ENCODE peak calls at places on chromosomes 6 and 20, in six cellular contexts. H is fibroblast of pulmonary artery, D is neural progenitor cell, L is HTR-8/SVneo, U is amniotic epithelial cell, W is HCEC 1CT. Y is an unnamed sample.

GRCh38 chr20:57211949-57212889 is 54.2 kb downstream of the BMP7 start:
- DNase-seq in W (no peak), D (peak), L (peak), H (peak), U (peak), Y (peak)

GRCh38 chr6:105592329-105592728 is 189.4 kb upstream of the PREP start:
- DNase-seq in L (no peak), H (peak), W (peak), D (no peak), U (peak), Y (no peak)

GRCh38 chr6:113828984-113829701 is 28.0 kb upstream of the MARCKS start:
- DNase-seq in L (no peak), W (no peak), H (no peak), D (no peak), U (no peak), Y (no peak)

GRCh38 chr6:104705095-104705707 is 154.5 kb downstream of the HACE1 start:
- DNase-seq in H (peak), U (peak), L (peak), D (no peak), W (peak), Y (no peak)

GRCh38 chr20:45012682-45013302 is 46.5 kb downstream of the STK4 start:
- DNase-seq in H (peak), L (peak), D (no peak), U (peak), W (peak), Y (no peak)

GRCh38 chr6:10621227-10621626 is 73.2 kb downstream of the C6orf52 start:
- DNase-seq in U (no peak), H (no peak), L (no peak), D (no peak), W (no peak), Y (no peak)

GRCh38 chr20:39993737-39994136 is 695.3 kb downstream of the MAFB start:
- DNase-seq in W (no peak), H (no peak), U (no peak), D (no peak), L (no peak), Y (no peak)

GRCh38 chr6:107727096-107727757 is 96.9 kb downstream of the SCML4 start:
- DNase-seq in D (no peak), L (no peak), U (no peak), W (no peak), H (no peak), Y (no peak)

GRCh38 chr6:53506872-53507271 is 38.0 kb downstream of the GCLC start:
- DNase-seq in D (no peak), L (no peak), H (no peak), W (no peak), U (no peak), Y (no peak)

GRCh38 chr20:38599410-38599882 is 2.2 kb upstream of the ARHGAP40 start:
- DNase-seq in H (peak), W (no peak), L (peak), U (no peak), D (no peak), Y (no peak)

GRCh38 chr20:63830821-63831593 is at the start of gene ZBTB46:
- DNase-seq in D (peak), U (no peak), W (peak), L (peak), H (peak), Y (no peak)

GRCh38 chr20:12083269-12083668 is 165.6 kb downstream of the BTBD3 start:
- DNase-seq in W (no peak), U (no peak), H (no peak), L (no peak), D (no peak), Y (no peak)

GRCh38 chr6:53294095-53294494 is 54.7 kb downstream of the ELOVL5 start:
- DNase-seq in W (no peak), L (peak), U (no peak), H (peak), D (peak), Y (peak)

GRCh38 chr6:158023597-158023939 is 41.9 kb downstream of the SYNJ2 start:
- DNase-seq in W (no peak), L (no peak), D (no peak), H (no peak), U (no peak), Y (no peak)

GRCh38 chr6:35599761-35600658 is 87.3 kb upstream of the TULP1 start:
- DNase-seq in D (no peak), H (no peak), U (peak), L (no peak), W (peak), Y (no peak)

GRCh38 chr6:96522469-96523009 is 933 bp downstream of the UFL1 start:
- DNase-seq in U (peak), H (peak), D (no peak), W (no peak), L (peak), Y (no peak)

GRCh38 chr20:13900506-13900905 is 89.9 kb downstream of the SEL1L2 start:
- DNase-seq in U (no peak), D (no peak), W (no peak), H (no peak), L (no peak), Y (no peak)

GRCh38 chr6:44304282-44305199 is 8.6 kb downstream of the AARS2 start:
- DNase-seq in H (peak), U (peak), W (peak), D (peak), L (peak), Y (no peak)

GRCh38 chr6:169930799-169931198 is 179.4 kb downstream of the ERMARD start:
- DNase-seq in W (no peak), D (peak), L (no peak), H (no peak), U (no peak), Y (no peak)

GRCh38 chr6:46932941-46933340 is 11.2 kb upstream of the ADGRF5 start:
- DNase-seq in H (peak), U (no peak), L (no peak), W (no peak), D (no peak), Y (no peak)

GRCh38 chr6:160129886-160130615 is 8.4 kb downstream of the SLC22A1 start:
- DNase-seq in H (no peak), L (no peak), W (no peak), U (no peak), D (no peak), Y (no peak)

GRCh38 chr20:52812231-52812847 is 159.8 kb upstream of the TSHZ2 start:
- DNase-seq in H (no peak), U (no peak), D (no peak), L (no peak), W (no peak), Y (no peak)

GRCh38 chr20:44390280-44390679 is 34.8 kb downstream of the HNF4A start:
- DNase-seq in D (peak), U (no peak), W (no peak), H (no peak), L (no peak), Y (no peak)

GRCh38 chr6:135498178-135498841 is 770 bp upstream of the AHI1 start:
- DNase-seq in W (peak), U (peak), H (peak), L (peak), D (peak), Y (peak)

GRCh38 chr20:11810316-11811130 is 107.2 kb upstream of the BTBD3 start:
- DNase-seq in W (peak), L (no peak), D (peak), H (peak), U (peak), Y (no peak)